ENCODE peak calls at places on chromosomes 2 and 18, in five cellular contexts. One of them, this sample, is unnamed.

GRCh38 chr2:103401621-103402020 is 639.8 kb downstream of the TMEM182 start:
- DNase-seq in activated naive CD8-positive, alpha-beta T cell treated with anti-CD3 and anti-CD28 coated beads for 36 hours: no peak
- DNase-seq in HFFc6: no peak
- DNase-seq in T follicular helper cell: no peak
- DNase-seq in stimulated activated CD8-positive, alpha-beta memory T cell treated with anti-CD3 and anti-CD28 coated beads, Interleukin-15, amount 100 ng/mL, for 1 hour: no peak
- DNase-seq in this sample: no peak

GRCh38 chr2:233234996-233235395 is 16.5 kb upstream of the ATG16L1 start:
- DNase-seq in T follicular helper cell: no peak
- DNase-seq in stimulated activated CD8-positive, alpha-beta memory T cell treated with anti-CD3 and anti-CD28 coated beads, Interleukin-15, amount 100 ng/mL, for 1 hour: no peak
- DNase-seq in HFFc6: no peak
- DNase-seq in activated naive CD8-positive, alpha-beta T cell treated with anti-CD3 and anti-CD28 coated beads for 36 hours: no peak
- DNase-seq in this sample: no peak

GRCh38 chr18:50558948-50559749 is 738 bp upstream of the MAPK4 start:
- DNase-seq in T follicular helper cell: no peak
- DNase-seq in stimulated activated CD8-positive, alpha-beta memory T cell treated with anti-CD3 and anti-CD28 coated beads, Interleukin-15, amount 100 ng/mL, for 1 hour: no peak
- DNase-seq in activated naive CD8-positive, alpha-beta T cell treated with anti-CD3 and anti-CD28 coated beads for 36 hours: no peak
- DNase-seq in HFFc6: no peak
- DNase-seq in this sample: no peak

GRCh38 chr18:72700961-72701710 is 157.0 kb upstream of the CBLN2 start:
- DNase-seq in HFFc6: no peak
- DNase-seq in stimulated activated CD8-positive, alpha-beta memory T cell treated with anti-CD3 and anti-CD28 coated beads, Interleukin-15, amount 100 ng/mL, for 1 hour: no peak
- DNase-seq in T follicular helper cell: no peak
- DNase-seq in activated naive CD8-positive, alpha-beta T cell treated with anti-CD3 and anti-CD28 coated beads for 36 hours: no peak
- DNase-seq in this sample: no peak

GRCh38 chr2:75516378-75517122 is 44.2 kb downstream of the EVA1A start:
- DNase-seq in T follicular helper cell: no peak
- DNase-seq in activated naive CD8-positive, alpha-beta T cell treated with anti-CD3 and anti-CD28 coated beads for 36 hours: no peak
- DNase-seq in HFFc6: no peak
- DNase-seq in stimulated activated CD8-positive, alpha-beta memory T cell treated with anti-CD3 and anti-CD28 coated beads, Interleukin-15, amount 100 ng/mL, for 1 hour: no peak
- DNase-seq in this sample: no peak

GRCh38 chr2:26609839-26610277 is 31.3 kb downstream of the CIB4 start:
- DNase-seq in T follicular helper cell: no peak
- DNase-seq in stimulated activated CD8-positive, alpha-beta memory T cell treated with anti-CD3 and anti-CD28 coated beads, Interleukin-15, amount 100 ng/mL, for 1 hour: no peak
- DNase-seq in activated naive CD8-positive, alpha-beta T cell treated with anti-CD3 and anti-CD28 coated beads for 36 hours: no peak
- DNase-seq in HFFc6: no peak
- DNase-seq in this sample: no peak

GRCh38 chr18:56001576-56001975 is 413.6 kb upstream of the TCF4 start:
- DNase-seq in T follicular helper cell: no peak
- DNase-seq in stimulated activated CD8-positive, alpha-beta memory T cell treated with anti-CD3 and anti-CD28 coated beads, Interleukin-15, amount 100 ng/mL, for 1 hour: no peak
- DNase-seq in activated naive CD8-positive, alpha-beta T cell treated with anti-CD3 and anti-CD28 coated beads for 36 hours: no peak
- DNase-seq in HFFc6: no peak
- DNase-seq in this sample: no peak

GRCh38 chr2:112149194-112149593 is 11.0 kb downstream of the FBLN7 start:
- DNase-seq in stimulated activated CD8-positive, alpha-beta memory T cell treated with anti-CD3 and anti-CD28 coated beads, Interleukin-15, amount 100 ng/mL, for 1 hour: no peak
- DNase-seq in HFFc6: no peak
- DNase-seq in activated naive CD8-positive, alpha-beta T cell treated with anti-CD3 and anti-CD28 coated beads for 36 hours: no peak
- DNase-seq in T follicular helper cell: no peak
- DNase-seq in this sample: no peak

GRCh38 chr2:14634885-14635871 is 2.7 kb downstream of the LRATD1 start:
- DNase-seq in activated naive CD8-positive, alpha-beta T cell treated with anti-CD3 and anti-CD28 coated beads for 36 hours: no peak
- DNase-seq in T follicular helper cell: no peak
- DNase-seq in stimulated activated CD8-positive, alpha-beta memory T cell treated with anti-CD3 and anti-CD28 coated beads, Interleukin-15, amount 100 ng/mL, for 1 hour: no peak
- DNase-seq in HFFc6: peak
- DNase-seq in this sample: no peak

GRCh38 chr18:56315363-56315762 is 323.0 kb downstream of the TXNL1 start:
- DNase-seq in activated naive CD8-positive, alpha-beta T cell treated with anti-CD3 and anti-CD28 coated beads for 36 hours: no peak
- DNase-seq in T follicular helper cell: no peak
- DNase-seq in HFFc6: peak
- DNase-seq in stimulated activated CD8-positive, alpha-beta memory T cell treated with anti-CD3 and anti-CD28 coated beads, Interleukin-15, amount 100 ng/mL, for 1 hour: no peak
- DNase-seq in this sample: no peak

GRCh38 chr2:239472220-239472775 is 71.5 kb upstream of the HDAC4 start:
- DNase-seq in stimulated activated CD8-positive, alpha-beta memory T cell treated with anti-CD3 and anti-CD28 coated beads, Interleukin-15, amount 100 ng/mL, for 1 hour: no peak
- DNase-seq in T follicular helper cell: no peak
- DNase-seq in activated naive CD8-positive, alpha-beta T cell treated with anti-CD3 and anti-CD28 coated beads for 36 hours: no peak
- DNase-seq in HFFc6: no peak
- DNase-seq in this sample: no peak

GRCh38 chr2:204571041-204571440 is 25.8 kb downstream of the PARD3B start:
- DNase-seq in HFFc6: no peak
- DNase-seq in stimulated activated CD8-positive, alpha-beta memory T cell treated with anti-CD3 and anti-CD28 coated beads, Interleukin-15, amount 100 ng/mL, for 1 hour: no peak
- DNase-seq in activated naive CD8-positive, alpha-beta T cell treated with anti-CD3 and anti-CD28 coated beads for 36 hours: no peak
- DNase-seq in T follicular helper cell: no peak
- DNase-seq in this sample: no peak

GRCh38 chr18:36196239-36196995 is 9.1 kb downstream of the MOCOS start:
- DNase-seq in T follicular helper cell: no peak
- DNase-seq in stimulated activated CD8-positive, alpha-beta memory T cell treated with anti-CD3 and anti-CD28 coated beads, Interleukin-15, amount 100 ng/mL, for 1 hour: no peak
- DNase-seq in HFFc6: no peak
- DNase-seq in activated naive CD8-positive, alpha-beta T cell treated with anti-CD3 and anti-CD28 coated beads for 36 hours: no peak
- DNase-seq in this sample: no peak

This sample was measured in GDM1.